ENCODE peak calls at places on chromosomes 13 and 19, in five cellular contexts. One of them, this sample, is unnamed.

GRCh38 chr19:48674921-48675824 is 2.4 kb upstream of the NTN5 start:
- DNase-seq in A673: peak; percentile 93
- DNase-seq in effector memory CD4-positive, alpha-beta T cell: peak; percentile 47
- DNase-seq in left ventricle myocardium inferior: peak; percentile 77
- DNase-seq in sigmoid colon: peak; percentile 92
- DNase-seq in this sample: peak; percentile 86

GRCh38 chr19:38336638-38337359 is 1.2 kb downstream of the CATSPERG start:
- DNase-seq in A673: peak; percentile 96
- DNase-seq in effector memory CD4-positive, alpha-beta T cell: peak; percentile 90
- DNase-seq in left ventricle myocardium inferior: peak; percentile 94
- DNase-seq in sigmoid colon: peak; percentile 98
- DNase-seq in this sample: peak; percentile 98

GRCh38 chr13:68745517-68745916 is 1362.1 kb upstream of the ATXN8OS start:
- DNase-seq in A673: no peak
- DNase-seq in effector memory CD4-positive, alpha-beta T cell: no peak
- DNase-seq in left ventricle myocardium inferior: no peak
- DNase-seq in sigmoid colon: no peak
- DNase-seq in this sample: no peak

GRCh38 chr19:14006085-14006765 is at the start of gene RFX1:
- DNase-seq in A673: peak; percentile 99
- DNase-seq in effector memory CD4-positive, alpha-beta T cell: peak; percentile 100
- DNase-seq in left ventricle myocardium inferior: peak; percentile 100
- DNase-seq in sigmoid colon: peak; percentile 100
- DNase-seq in this sample: peak; percentile 100

GRCh38 chr13:37615271-37615670 is 16.7 kb upstream of the POSTN start:
- DNase-seq in A673: no peak
- DNase-seq in effector memory CD4-positive, alpha-beta T cell: no peak
- DNase-seq in left ventricle myocardium inferior: no peak
- DNase-seq in sigmoid colon: no peak
- DNase-seq in this sample: no peak

GRCh38 chr13:60453490-60453889 is 56.5 kb downstream of the TDRD3 start:
- DNase-seq in A673: peak; percentile 71
- DNase-seq in effector memory CD4-positive, alpha-beta T cell: no peak
- DNase-seq in left ventricle myocardium inferior: no peak
- DNase-seq in sigmoid colon: no peak
- DNase-seq in this sample: no peak

GRCh38 chr13:54536112-54536511 is 1507.5 kb downstream of the OLFM4 start:
- DNase-seq in A673: peak; percentile 36
- DNase-seq in effector memory CD4-positive, alpha-beta T cell: no peak
- DNase-seq in left ventricle myocardium inferior: no peak
- DNase-seq in sigmoid colon: no peak
- DNase-seq in this sample: no peak

GRCh38 chr13:80215368-80215767 is 125.6 kb downstream of the SPRY2 start:
- DNase-seq in A673: no peak
- DNase-seq in effector memory CD4-positive, alpha-beta T cell: no peak
- DNase-seq in left ventricle myocardium inferior: no peak
- DNase-seq in sigmoid colon: no peak
- DNase-seq in this sample: no peak

GRCh38 chr13:39107484-39108040 is 69.3 kb downstream of the NHLRC3 start:
- DNase-seq in A673: no peak
- DNase-seq in effector memory CD4-positive, alpha-beta T cell: no peak
- DNase-seq in left ventricle myocardium inferior: no peak
- DNase-seq in sigmoid colon: no peak
- DNase-seq in this sample: no peak

GRCh38 chr19:42088471-42089190 is 12.7 kb downstream of the ZNF574 start:
- DNase-seq in A673: no peak
- DNase-seq in effector memory CD4-positive, alpha-beta T cell: no peak
- DNase-seq in left ventricle myocardium inferior: no peak
- DNase-seq in sigmoid colon: no peak
- DNase-seq in this sample: no peak

GRCh38 chr19:55220525-55220924 is 8.0 kb downstream of the TMEM86B start:
- DNase-seq in A673: no peak
- DNase-seq in effector memory CD4-positive, alpha-beta T cell: no peak
- DNase-seq in left ventricle myocardium inferior: no peak
- DNase-seq in sigmoid colon: no peak
- DNase-seq in this sample: no peak

DNA sequence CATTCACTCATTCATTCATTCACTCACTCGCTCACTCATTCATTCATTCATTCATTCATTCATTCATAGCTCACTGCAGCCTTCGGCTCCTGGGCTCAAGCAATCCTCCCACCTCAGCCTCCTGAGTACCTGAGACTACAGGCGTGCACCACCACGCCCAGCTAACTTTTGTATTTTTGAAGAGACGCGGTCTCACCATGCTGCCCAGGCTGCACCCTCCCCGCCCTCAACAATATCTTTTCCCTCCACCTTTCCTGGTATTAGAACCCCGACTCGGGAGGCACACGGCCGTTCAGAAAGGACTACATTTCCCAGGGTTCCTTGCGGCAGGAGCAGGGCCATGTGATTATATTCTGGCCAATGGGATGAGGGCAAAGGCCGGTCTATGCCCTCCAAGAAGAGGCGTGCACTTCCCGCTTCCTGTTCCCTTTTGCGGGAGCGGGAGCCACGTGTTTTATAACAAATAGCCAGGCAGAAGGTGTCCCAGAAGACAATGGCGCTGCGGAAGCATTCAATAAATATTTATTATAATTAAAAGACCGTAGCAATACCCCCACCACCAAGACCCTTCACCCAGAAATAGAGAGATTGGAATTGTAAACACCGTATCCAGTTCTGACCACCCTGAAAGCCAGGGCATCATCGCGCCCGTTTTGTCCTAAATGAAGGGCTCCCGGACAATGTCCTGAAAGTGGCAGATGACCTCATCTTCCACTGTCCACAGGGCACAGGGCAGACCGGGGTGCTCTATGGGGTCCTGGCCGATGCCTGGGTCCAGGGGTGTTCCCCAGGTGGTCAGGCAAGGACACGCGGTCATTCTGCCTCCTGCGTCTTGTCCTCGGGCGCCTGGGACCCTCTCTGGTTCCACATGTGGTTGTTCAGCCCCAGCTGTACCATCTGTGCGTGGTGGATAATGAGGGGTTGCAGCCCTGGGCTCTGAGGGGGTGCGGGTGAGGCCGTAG is 15.8 kb downstream of the TICAM1 start:
- DNase-seq in A673: peak; percentile 97
- DNase-seq in effector memory CD4-positive, alpha-beta T cell: peak; percentile 59
- DNase-seq in left ventricle myocardium inferior: peak; percentile 85
- DNase-seq in sigmoid colon: peak; percentile 95
- DNase-seq in this sample: peak; percentile 92
- H3K27ac ChIP-seq in A673: no peak overlapping the region
- H3K27ac ChIP-seq in effector memory CD4-positive, alpha-beta T cell: no peak overlapping the region
- H3K27ac ChIP-seq in left ventricle myocardium inferior: peak overlapping the region; percentile 58
- H3K27ac ChIP-seq in sigmoid colon: peak overlapping the region; percentile 19
- H3K27ac ChIP-seq in this sample: no peak overlapping the region

DNA sequence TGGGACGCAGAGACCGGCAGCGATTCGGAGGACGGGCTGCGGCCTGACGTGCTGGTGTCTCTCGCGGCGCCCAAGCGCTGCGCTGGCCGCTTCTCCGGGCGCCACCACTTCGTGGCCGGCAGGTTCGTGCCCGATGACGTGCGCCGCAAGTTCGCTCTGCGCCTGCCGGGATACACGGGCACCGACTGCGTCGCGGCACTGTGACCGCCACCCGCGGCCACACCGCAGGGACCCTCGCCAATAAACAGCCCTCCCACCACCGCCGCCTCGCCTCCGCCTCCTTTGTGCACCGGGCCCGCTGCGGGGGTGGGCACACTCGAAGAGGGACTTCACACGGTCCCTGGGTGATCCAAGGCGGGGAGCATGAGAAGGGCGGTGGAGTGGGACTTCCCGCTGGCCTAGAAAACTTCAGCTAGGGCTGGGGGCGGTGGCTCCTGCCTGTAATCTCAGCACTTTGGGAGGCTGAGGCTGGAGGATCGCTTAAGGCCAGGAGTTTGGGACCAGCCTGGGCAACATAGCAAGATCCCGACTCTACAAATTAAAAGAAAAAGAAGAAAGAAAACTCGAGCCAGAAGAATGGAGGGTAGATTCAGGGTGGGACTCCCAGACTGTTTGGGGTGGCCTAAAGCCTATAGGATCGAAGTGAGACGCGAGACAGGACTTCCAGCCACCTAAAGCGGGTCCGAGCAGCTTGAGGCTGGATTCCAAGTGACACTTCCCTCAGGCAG is 580 bp upstream of the CILP2 start:
- DNase-seq in A673: no peak
- DNase-seq in effector memory CD4-positive, alpha-beta T cell: no peak
- DNase-seq in left ventricle myocardium inferior: no peak
- DNase-seq in sigmoid colon: no peak
- DNase-seq in this sample: peak; percentile 74
- H3K4me3 ChIP-seq in A673: no peak overlapping the region
- H3K4me3 ChIP-seq in effector memory CD4-positive, alpha-beta T cell: peak overlapping the region; percentile 19
- H3K4me3 ChIP-seq in left ventricle myocardium inferior: peak overlapping the region; percentile 60
- H3K4me3 ChIP-seq in sigmoid colon: peak overlapping the region; percentile 3
- H3K4me3 ChIP-seq in this sample: no peak overlapping the region

GRCh38 chr13:75762967-75763366 is 126.8 kb downstream of the LMO7 start:
- DNase-seq in A673: no peak
- DNase-seq in effector memory CD4-positive, alpha-beta T cell: no peak
- DNase-seq in left ventricle myocardium inferior: no peak
- DNase-seq in sigmoid colon: no peak
- DNase-seq in this sample: no peak
- H3K27ac ChIP-seq in A673: no peak overlapping the region
- H3K27ac ChIP-seq in effector memory CD4-positive, alpha-beta T cell: peak overlapping the region; percentile 53
- H3K27ac ChIP-seq in left ventricle myocardium inferior: peak overlapping the region; percentile 78
- H3K27ac ChIP-seq in sigmoid colon: no peak overlapping the region
- H3K27ac ChIP-seq in this sample: peak overlapping the region; percentile 71

GRCh38 chr19:54030895-54031586 is 32.7 kb downstream of the VSTM1 start:
- DNase-seq in A673: peak; percentile 66
- DNase-seq in effector memory CD4-positive, alpha-beta T cell: no peak
- DNase-seq in left ventricle myocardium inferior: no peak
- DNase-seq in sigmoid colon: no peak
- DNase-seq in this sample: no peak
- H3K4me3 ChIP-seq in A673: peak overlapping the region; percentile 39
- H3K4me3 ChIP-seq in effector memory CD4-positive, alpha-beta T cell: no peak overlapping the region
- H3K4me3 ChIP-seq in left ventricle myocardium inferior: peak overlapping the region; percentile 37
- H3K4me3 ChIP-seq in sigmoid colon: no peak overlapping the region
- H3K4me3 ChIP-seq in this sample: no peak overlapping the region

GRCh38 chr13:114279770-114280169 is 1.6 kb upstream of the UPF3A start:
- DNase-seq in A673: no peak
- DNase-seq in effector memory CD4-positive, alpha-beta T cell: no peak
- DNase-seq in left ventricle myocardium inferior: no peak
- DNase-seq in sigmoid colon: no peak
- DNase-seq in this sample: no peak
- H3K27ac ChIP-seq in A673: peak overlapping the region; percentile 100
- H3K27ac ChIP-seq in effector memory CD4-positive, alpha-beta T cell: peak overlapping the region; percentile 94
- H3K27ac ChIP-seq in left ventricle myocardium inferior: peak overlapping the region; percentile 99
- H3K27ac ChIP-seq in sigmoid colon: peak overlapping the region; percentile 98
- H3K27ac ChIP-seq in this sample: peak overlapping the region; percentile 3